ENCODE peak calls at places on chromosomes 1 and 21, in five cellular contexts. One of them, this sample, is unnamed.

GRCh38 chr1:115529216-115529897 is 112.4 kb upstream of the VANGL1 start:
- DNase-seq in activated T-cell treated with anti-CD3 and anti-CD28 coated beads for 1 hour: no peak
- DNase-seq in fibroblast of pulmonary artery: peak; percentile 31
- DNase-seq in RPMI8226: no peak
- DNase-seq in RCC 7860: no peak
- DNase-seq in this sample: no peak

GRCh38 chr21:42636931-42637601 is 16.4 kb upstream of the PDE9A start:
- DNase-seq in RPMI8226: no peak
- DNase-seq in activated T-cell treated with anti-CD3 and anti-CD28 coated beads for 1 hour: no peak
- DNase-seq in RCC 7860: no peak
- DNase-seq in fibroblast of pulmonary artery: no peak
- DNase-seq in this sample: no peak

GRCh38 chr1:7383671-7384070 is 387.4 kb upstream of the VAMP3 start:
- DNase-seq in RCC 7860: no peak
- DNase-seq in activated T-cell treated with anti-CD3 and anti-CD28 coated beads for 1 hour: no peak
- DNase-seq in fibroblast of pulmonary artery: no peak
- DNase-seq in RPMI8226: no peak
- DNase-seq in this sample: no peak

GRCh38 chr1:110487676-110488075 is 31.3 kb downstream of the KCNA10 start:
- DNase-seq in RCC 7860: no peak
- DNase-seq in activated T-cell treated with anti-CD3 and anti-CD28 coated beads for 1 hour: no peak
- DNase-seq in fibroblast of pulmonary artery: no peak
- DNase-seq in RPMI8226: no peak
- DNase-seq in this sample: no peak

GRCh38 chr1:226095286-226095685 is 32.8 kb downstream of the H3-3A start:
- DNase-seq in fibroblast of pulmonary artery: no peak
- DNase-seq in activated T-cell treated with anti-CD3 and anti-CD28 coated beads for 1 hour: no peak
- DNase-seq in RPMI8226: no peak
- DNase-seq in RCC 7860: no peak
- DNase-seq in this sample: no peak

GRCh38 chr1:88433556-88433955 is 250.5 kb upstream of the PKN2 start:
- DNase-seq in RPMI8226: no peak
- DNase-seq in RCC 7860: no peak
- DNase-seq in activated T-cell treated with anti-CD3 and anti-CD28 coated beads for 1 hour: no peak
- DNase-seq in fibroblast of pulmonary artery: no peak
- DNase-seq in this sample: no peak

GRCh38 chr21:31137951-31138350 is 99.7 kb upstream of the KRTAP19-8 start:
- DNase-seq in fibroblast of pulmonary artery: no peak
- DNase-seq in RPMI8226: no peak
- DNase-seq in activated T-cell treated with anti-CD3 and anti-CD28 coated beads for 1 hour: no peak
- DNase-seq in RCC 7860: no peak
- DNase-seq in this sample: no peak

GRCh38 chr1:59695301-59695700 is 119.4 kb upstream of the HOOK1 start:
- DNase-seq in RCC 7860: no peak
- DNase-seq in RPMI8226: no peak
- DNase-seq in activated T-cell treated with anti-CD3 and anti-CD28 coated beads for 1 hour: no peak
- DNase-seq in fibroblast of pulmonary artery: no peak
- DNase-seq in this sample: no peak

GRCh38 chr1:21933397-21934248 is 3.5 kb downstream of the HSPG2 start:
- DNase-seq in fibroblast of pulmonary artery: no peak
- DNase-seq in activated T-cell treated with anti-CD3 and anti-CD28 coated beads for 1 hour: no peak
- DNase-seq in RPMI8226: no peak
- DNase-seq in RCC 7860: peak; percentile 86
- DNase-seq in this sample: no peak

GRCh38 chr1:110240476-110241210 is 30.5 kb downstream of the KCNC4 start:
- DNase-seq in activated T-cell treated with anti-CD3 and anti-CD28 coated beads for 1 hour: no peak
- DNase-seq in fibroblast of pulmonary artery: no peak
- DNase-seq in RCC 7860: no peak
- DNase-seq in RPMI8226: no peak
- DNase-seq in this sample: no peak

GRCh38 chr1:43763497-43763973 is 56.2 kb downstream of the ST3GAL3 start:
- DNase-seq in RCC 7860: peak; percentile 80
- DNase-seq in activated T-cell treated with anti-CD3 and anti-CD28 coated beads for 1 hour: peak; percentile 3
- DNase-seq in RPMI8226: peak; percentile 76
- DNase-seq in fibroblast of pulmonary artery: peak; percentile 95
- DNase-seq in this sample: peak; percentile 67

GRCh38 chr1:241090798-241091197 is 266.2 kb downstream of the RGS7 start:
- DNase-seq in RCC 7860: no peak
- DNase-seq in RPMI8226: no peak
- DNase-seq in activated T-cell treated with anti-CD3 and anti-CD28 coated beads for 1 hour: no peak
- DNase-seq in fibroblast of pulmonary artery: no peak
- DNase-seq in this sample: no peak

GRCh38 chr1:232285138-232285537 is 344.8 kb downstream of the SIPA1L2 start:
- DNase-seq in fibroblast of pulmonary artery: no peak
- DNase-seq in RCC 7860: no peak
- DNase-seq in RPMI8226: no peak
- DNase-seq in activated T-cell treated with anti-CD3 and anti-CD28 coated beads for 1 hour: no peak
- DNase-seq in this sample: no peak

GRCh38 chr1:25486602-25487001 is 55.9 kb downstream of the MACO1 start:
- DNase-seq in fibroblast of pulmonary artery: no peak
- DNase-seq in RPMI8226: no peak
- DNase-seq in RCC 7860: no peak
- DNase-seq in activated T-cell treated with anti-CD3 and anti-CD28 coated beads for 1 hour: no peak
- DNase-seq in this sample: no peak

GRCh38 chr1:7902478-7903084 is 38.1 kb downstream of the TNFRSF9 start:
- DNase-seq in RPMI8226: peak; percentile 71
- DNase-seq in fibroblast of pulmonary artery: peak; percentile 86
- DNase-seq in RCC 7860: peak; percentile 52
- DNase-seq in activated T-cell treated with anti-CD3 and anti-CD28 coated beads for 1 hour: peak; percentile 36
- DNase-seq in this sample: peak; percentile 43

GRCh38 chr1:85330206-85330605 is 53.8 kb upstream of the BCL10 start:
- DNase-seq in fibroblast of pulmonary artery: peak; percentile 95
- DNase-seq in RPMI8226: no peak
- DNase-seq in RCC 7860: peak; percentile 85
- DNase-seq in activated T-cell treated with anti-CD3 and anti-CD28 coated beads for 1 hour: no peak
- DNase-seq in this sample: no peak

This sample was measured in MM.1S.